ENCODE peak calls at places on chromosomes 6 and 20, in five cellular contexts. H is T-helper 2 cell, B is WERI-Rb-1, P is posterior vena cava, Z is cardiac muscle cell. F is an unnamed sample.

GRCh38 chr20:60037120-60037499 is 78.9 kb downstream of the CDH26 start:
- DNase-seq in H (no peak), B (no peak), P (no peak), Z (no peak), F (no peak)

GRCh38 chr20:39745380-39745779 is 783.2 kb downstream of the DHX35 start:
- DNase-seq in H (no peak), B (no peak), P (no peak), Z (no peak), F (no peak)

GRCh38 chr6:141488466-141488865 is 644.3 kb upstream of the GJE1 start:
- DNase-seq in H (no peak), B (no peak), P (no peak), Z (no peak), F (no peak)

GRCh38 chr6:3929281-3929798 is 80.2 kb downstream of the FAM50B start:
- DNase-seq in H (no peak), B (no peak), P (peak; percentile 88), Z (no peak), F (no peak)

GRCh38 chr6:52994031-52994788 is 874 bp downstream of the GSTA4 start:
- DNase-seq in H (no peak), B (no peak), P (no peak), Z (peak; percentile 35), F (no peak)

GRCh38 chr20:57545927-57546662 is 14.8 kb upstream of the PCK1 start:
- DNase-seq in H (no peak), B (no peak), P (no peak), Z (no peak), F (no peak)

GRCh38 chr6:154842828-154843227 is 109.6 kb downstream of the SCAF8 start:
- DNase-seq in H (no peak), B (no peak), P (no peak), Z (no peak), F (no peak)

GRCh38 chr6:3916211-3916610 is 67.0 kb downstream of the FAM50B start:
- DNase-seq in H (no peak), B (no peak), P (no peak), Z (no peak), F (no peak)

GRCh38 chr20:58511364-58511763 is 3.8 kb downstream of the APCDD1L start:
- DNase-seq in H (no peak), B (no peak), P (no peak), Z (no peak), F (no peak)

GRCh38 chr6:17725083-17725482 is 18.4 kb upstream of the NUP153 start:
- DNase-seq in H (no peak), B (peak; percentile 96), P (no peak), Z (peak; percentile 35), F (no peak)

GRCh38 chr20:58982406-58983114 is 1.5 kb downstream of the NELFCD start:
- DNase-seq in H (no peak), B (no peak), P (peak; percentile 66), Z (no peak), F (no peak)

GRCh38 chr6:105036371-105036770 is 79.5 kb downstream of the LIN28B start:
- DNase-seq in H (no peak), B (no peak), P (no peak), Z (no peak), F (no peak)

GRCh38 chr20:32192698-32193097 is 14.8 kb downstream of the PLAGL2 start:
- DNase-seq in H (no peak), B (no peak), P (no peak), Z (no peak), F (no peak)

GRCh38 chr6:29628419-29629281 is 4.3 kb downstream of the GABBR1 start:
- DNase-seq in H (peak; percentile 46), B (peak; percentile 99), P (peak; percentile 90), Z (peak; percentile 91), F (peak; percentile 45)

GRCh38 chr20:62741191-62741676 is 32.6 kb downstream of the NTSR1 start:
- DNase-seq in H (no peak), B (peak; percentile 3), P (peak; percentile 75), Z (peak; percentile 61), F (no peak)

GRCh38 chr6:150767585-150768164 is 97.8 kb upstream of the MTHFD1L start:
- DNase-seq in H (no peak), B (no peak), P (no peak), Z (no peak), F (no peak)

GRCh38 chr6:15457121-15457646 is 205.6 kb downstream of the DTNBP1 start:
- DNase-seq in H (no peak), B (no peak), P (no peak), Z (no peak), F (no peak)

GRCh38 chr6:97187951-97188350 is 95.1 kb downstream of the MMS22L start:
- DNase-seq in H (no peak), B (no peak), P (no peak), Z (no peak), F (no peak)

GRCh38 chr6:131968672-131969071 is 17.5 kb upstream of the CCN2 start:
- DNase-seq in H (no peak), B (no peak), P (no peak), Z (no peak), F (no peak)

GRCh38 chr6:161444464-161444863 is 170.6 kb upstream of the AGPAT4 start:
- DNase-seq in H (no peak), B (no peak), P (no peak), Z (no peak), F (no peak)

GRCh38 chr6:141744194-141744925 is 388.4 kb upstream of the GJE1 start:
- DNase-seq in H (no peak), B (no peak), P (no peak), Z (no peak), F (no peak)

GRCh38 chr20:61842011-61842410 is 223.7 kb downstream of the TAF4 start:
- DNase-seq in H (no peak), B (no peak), P (peak; percentile 23), Z (peak; percentile 2), F (no peak)

GRCh38 chr6:124661231-124661630 is 301.0 kb upstream of the RNF217 start:
- DNase-seq in H (no peak), B (no peak), P (no peak), Z (no peak), F (no peak)

GRCh38 chr20:34522969-34523871 is 7.0 kb downstream of the DYNLRB1 start:
- DNase-seq in H (peak; percentile 30), B (peak; percentile 73), P (no peak), Z (peak; percentile 52), F (no peak)

GRCh38 chr6:156563710-156564109 is 213.5 kb upstream of the ARID1B start:
- DNase-seq in H (no peak), B (no peak), P (no peak), Z (peak; percentile 8), F (no peak)

GRCh38 chr6:162173448-162173847 is 554.1 kb downstream of the PRKN start:
- DNase-seq in H (no peak), B (no peak), P (no peak), Z (no peak), F (no peak)

GRCh38 chr6:3501826-3502505 is 45.1 kb upstream of the SLC22A23 start:
- DNase-seq in H (no peak), B (no peak), P (no peak), Z (no peak), F (no peak)

GRCh38 chr20:41072099-41072798 is 43.6 kb downstream of the TOP1 start:
- DNase-seq in H (no peak), B (no peak), P (no peak), Z (no peak), F (no peak)

GRCh38 chr6:13001951-13002350 is 285.4 kb downstream of the PHACTR1 start:
- DNase-seq in H (no peak), B (no peak), P (no peak), Z (no peak), F (no peak)

GRCh38 chr6:33794910-33795615 is 6.1 kb upstream of the LEMD2 start:
- DNase-seq in H (no peak), B (peak; percentile 88), P (no peak), Z (no peak), F (no peak)

GRCh38 chr20:41327178-41327577 is 9.6 kb upstream of the ZHX3 start:
- DNase-seq in H (no peak), B (no peak), P (no peak), Z (no peak), F (no peak)

GRCh38 chr6:135195522-135195921 is 14.4 kb downstream of the MYB start:
- DNase-seq in H (no peak), B (no peak), P (no peak), Z (no peak), F (no peak)

GRCh38 chr6:107444277-107444676 is 15.1 kb downstream of the PDSS2 start:
- DNase-seq in H (no peak), B (no peak), P (no peak), Z (no peak), F (no peak)

GRCh38 chr20:5848711-5849505 is 98.7 kb downstream of the SHLD1 start:
- DNase-seq in H (no peak), B (no peak), P (no peak), Z (no peak), F (no peak)

GRCh38 chr20:13492001-13492480 is 146.7 kb downstream of the TASP1 start:
- DNase-seq in H (no peak), B (no peak), P (no peak), Z (peak; percentile 1), F (no peak)

GRCh38 chr6:71279321-71279720 is 9.3 kb upstream of the OGFRL1 start:
- DNase-seq in H (no peak), B (no peak), P (no peak), Z (no peak), F (no peak)

GRCh38 chr6:155080876-155081845 is 86.0 kb downstream of the TIAM2 start:
- DNase-seq in H (no peak), B (peak; percentile 37), P (no peak), Z (peak; percentile 47), F (no peak)

GRCh38 chr20:12391099-12391498 is 473.4 kb downstream of the BTBD3 start:
- DNase-seq in H (no peak), B (no peak), P (no peak), Z (no peak), F (no peak)

F was measured in activated CD4-positive, CD25-positive, alpha-beta regulatory T cell treated with anti-CD3 and anti-CD28 coated beads, Interleukin-2, amount 50 U/mL, for 72 hours.